ENCODE peak calls at places on chromosomes 2 and 18, in eight cellular contexts. O is GM23338, B is spleen, E is suprapubic skin, S is K562, Y is transverse colon, K is endothelial cell of umbilical vein, J is Panc1. Q is an unnamed sample.

GRCh38 chr2:46377666-46378560 is 80.7 kb downstream of the EPAS1 start:
- DNase-seq in E (no peak), J (no peak), Y (no peak), S (no peak), K (no peak), B (no peak), O (no peak), Q (no peak)

GRCh38 chr2:48452108-48452507 is 77.8 kb upstream of the STON1 start:
- DNase-seq in J (no peak), B (no peak), Y (no peak), K (no peak), S (no peak), O (no peak), E (no peak), Q (no peak)

GRCh38 chr2:157233506-157233905 is 24.0 kb upstream of the GALNT5 start:
- DNase-seq in E (no peak), B (no peak), S (no peak), O (no peak), Y (no peak), J (no peak), K (no peak), Q (no peak)

GRCh38 chr2:9335322-9335754 is 88.0 kb downstream of the ITGB1BP1 start:
- DNase-seq in J (no peak), S (no peak), K (no peak), Y (peak), E (no peak), B (no peak), O (no peak), Q (no peak)

GRCh38 chr2:203786912-203787311 is 80.5 kb downstream of the CD28 start:
- DNase-seq in K (peak), Y (no peak), O (no peak), S (no peak), E (no peak), B (no peak), J (no peak), Q (no peak)

GRCh38 chr2:196372811-196373664 is 201.7 kb upstream of the STK17B start:
- DNase-seq in O (no peak), E (no peak), B (no peak), J (no peak), Y (peak), S (no peak), K (peak), Q (no peak)

GRCh38 chr2:170155022-170155722 is 22.8 kb upstream of the MYO3B start:
- DNase-seq in Y (no peak), B (no peak), K (peak), S (peak), J (no peak), O (peak), E (no peak), Q (no peak)

GRCh38 chr18:46321954-46322353 is 217.8 kb downstream of the HAUS1 start:
- DNase-seq in S (no peak), B (no peak), K (no peak), J (no peak), E (no peak), Y (no peak), O (peak), Q (no peak)

GRCh38 chr2:33083671-33084387 is 137.1 kb downstream of the LTBP1 start:
- DNase-seq in K (no peak), J (no peak), Y (no peak), S (no peak), O (peak), B (no peak), E (no peak), Q (no peak)

GRCh38 chr18:57806891-57807280 is 3.8 kb upstream of the ATP8B1 start:
- DNase-seq in O (no peak), S (no peak), K (peak), E (no peak), Y (no peak), B (no peak), J (no peak), Q (no peak)

GRCh38 chr2:23533014-23533730 is 148.2 kb downstream of the KLHL29 start:
- DNase-seq in S (no peak), J (no peak), O (peak), K (no peak), Y (no peak), E (no peak), B (no peak), Q (no peak)

GRCh38 chr2:236712961-236713673 is 143.5 kb downstream of the ACKR3 start:
- DNase-seq in K (no peak), S (no peak), J (no peak), O (no peak), E (no peak), B (no peak), Y (no peak), Q (no peak)

GRCh38 chr2:1004398-1004797 is 53.7 kb downstream of the SNTG2 start:
- DNase-seq in J (no peak), K (no peak), B (no peak), O (no peak), Y (no peak), E (no peak), S (no peak), Q (no peak)

GRCh38 chr2:68715353-68716041 is 19.1 kb upstream of the ARHGAP25 start:
- DNase-seq in B (peak), J (peak), E (no peak), O (peak), K (peak), S (peak), Y (peak), Q (peak)

GRCh38 chr2:29233428-29233827 is 118.2 kb downstream of the CLIP4 start:
- DNase-seq in O (no peak), E (no peak), J (no peak), K (no peak), Y (no peak), S (no peak), B (peak), Q (peak)
- TF ChIP-seq POLR2AphosphoS5 in O (no peak), E (no peak), J (no peak), K (no peak), Y (no peak), S (no peak), B (no peak), Q (no peak)

GRCh38 chr2:213227458-213227857 is 56.8 kb upstream of the SPAG16 start:
- DNase-seq in J (no peak), K (no peak), S (no peak), E (no peak), Y (no peak), B (no peak), O (no peak), Q (no peak)
- TF ChIP-seq POLR2AphosphoS5 in J (no peak), K (no peak), S (no peak), E (no peak), Y (no peak), B (no peak), O (no peak), Q (no peak)

GRCh38 chr2:220663065-220663464 is 909.0 kb downstream of the EPHA4 start:
- DNase-seq in O (no peak), S (no peak), K (no peak), J (no peak), E (no peak), Y (no peak), B (no peak), Q (no peak)

GRCh38 chr2:220665108-220665471 is 907.0 kb downstream of the EPHA4 start:
- DNase-seq in S (no peak), K (no peak), E (no peak), O (no peak), Y (no peak), J (no peak), B (no peak), Q (no peak)

GRCh38 chr2:220660277-220661155 is 911.6 kb downstream of the EPHA4 start:
- DNase-seq in Y (peak), K (no peak), E (no peak), S (no peak), J (no peak), O (peak), B (no peak), Q (no peak)

GRCh38 chr2:220662415-220662814 is 909.7 kb downstream of the EPHA4 start:
- DNase-seq in J (no peak), Y (peak), O (no peak), E (no peak), K (no peak), B (no peak), S (no peak), Q (no peak)

GRCh38 chr2:220664272-220665107 is 907.6 kb downstream of the EPHA4 start:
- DNase-seq in O (no peak), K (no peak), E (no peak), Y (no peak), B (no peak), J (no peak), S (no peak), Q (no peak)
- TF ChIP-seq POLR2AphosphoS5 in O (no peak), K (no peak), E (no peak), Y (no peak), B (no peak), J (no peak), S (no peak), Q (no peak)

GRCh38 chr2:74367789-74368188 is 12.3 kb downstream of the DCTN1 start:
- DNase-seq in K (no peak), B (no peak), J (no peak), O (no peak), E (no peak), Y (no peak), S (no peak), Q (no peak)

GRCh38 chr2:74368499-74368898 is 11.6 kb downstream of the DCTN1 start:
- DNase-seq in S (no peak), K (no peak), J (no peak), O (no peak), B (no peak), E (no peak), Y (no peak), Q (no peak)

GRCh38 chr2:74371421-74371820 is 8.7 kb downstream of the DCTN1 start:
- DNase-seq in J (no peak), E (no peak), B (no peak), S (no peak), Y (no peak), K (no peak), O (no peak), Q (no peak)

GRCh38 chr2:74372674-74373073 is 7.4 kb downstream of the DCTN1 start:
- DNase-seq in O (no peak), E (no peak), Y (no peak), J (no peak), S (no peak), B (no peak), K (no peak), Q (no peak)

GRCh38 chr2:74369976-74370375 is 10.1 kb downstream of the DCTN1 start:
- DNase-seq in K (no peak), O (no peak), E (no peak), S (no peak), J (no peak), B (no peak), Y (no peak), Q (no peak)
- TF ChIP-seq POLR2AphosphoS5 in K (no peak), O (no peak), E (no peak), S (no peak), J (no peak), B (no peak), Y (no peak), Q (no peak)

DNA sequence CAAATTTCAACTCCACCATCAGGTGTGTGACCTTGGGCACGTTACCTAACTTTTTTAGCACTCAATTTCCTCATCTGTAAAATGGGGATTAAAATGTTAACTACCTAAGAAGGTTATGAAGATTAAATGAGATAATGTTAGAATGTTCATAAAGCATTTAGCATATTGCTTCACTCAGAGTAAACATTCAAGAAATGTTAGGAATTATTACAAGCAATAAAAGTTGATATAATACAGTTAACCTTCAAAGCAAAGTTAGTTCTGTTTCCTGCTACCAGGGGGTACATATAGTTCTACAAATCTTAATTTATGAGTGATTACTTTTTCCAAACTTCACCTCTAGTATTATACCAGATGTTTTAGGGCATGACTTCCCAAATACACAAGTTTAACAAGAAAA is 254.2 kb downstream of the PDE11A start:
- DNase-seq in J (no peak), S (no peak), E (no peak), O (no peak), K (no peak), Y (no peak), B (no peak), Q (no peak)
- TF ChIP-seq POLR2AphosphoS5 in J (no peak), S (no peak), E (no peak), O (no peak), K (no peak), Y (peak), B (no peak), Q (no peak)

GRCh38 chr18:66632771-66633170 is 28.9 kb upstream of the CDH19 start:
- DNase-seq in K (peak), O (no peak), Y (no peak), E (no peak), S (no peak), B (no peak), J (no peak), Q (no peak)
- TF ChIP-seq POLR2AphosphoS5 in K (no peak), O (no peak), Y (no peak), E (no peak), S (no peak), B (no peak), J (no peak), Q (no peak)

GRCh38 chr2:231708773-231709635 is 679 bp downstream of the PTMA start:
- DNase-seq in K (peak), Y (peak), E (no peak), B (peak), S (peak), J (no peak), O (no peak), Q (no peak)

GRCh38 chr2:231709636-231709980 is 1.3 kb downstream of the PTMA start:
- DNase-seq in E (no peak), S (no peak), K (peak), O (no peak), B (peak), J (no peak), Y (peak), Q (no peak)

GRCh38 chr2:231709981-231710750 is 1.8 kb downstream of the PTMA start:
- DNase-seq in Y (peak), B (peak), S (peak), O (peak), K (peak), J (no peak), E (no peak), Q (peak)

GRCh38 chr2:231711677-231712461 is 3.5 kb downstream of the PTMA start:
- DNase-seq in K (no peak), B (peak), O (no peak), S (no peak), J (no peak), E (no peak), Y (peak), Q (no peak)

DNA sequence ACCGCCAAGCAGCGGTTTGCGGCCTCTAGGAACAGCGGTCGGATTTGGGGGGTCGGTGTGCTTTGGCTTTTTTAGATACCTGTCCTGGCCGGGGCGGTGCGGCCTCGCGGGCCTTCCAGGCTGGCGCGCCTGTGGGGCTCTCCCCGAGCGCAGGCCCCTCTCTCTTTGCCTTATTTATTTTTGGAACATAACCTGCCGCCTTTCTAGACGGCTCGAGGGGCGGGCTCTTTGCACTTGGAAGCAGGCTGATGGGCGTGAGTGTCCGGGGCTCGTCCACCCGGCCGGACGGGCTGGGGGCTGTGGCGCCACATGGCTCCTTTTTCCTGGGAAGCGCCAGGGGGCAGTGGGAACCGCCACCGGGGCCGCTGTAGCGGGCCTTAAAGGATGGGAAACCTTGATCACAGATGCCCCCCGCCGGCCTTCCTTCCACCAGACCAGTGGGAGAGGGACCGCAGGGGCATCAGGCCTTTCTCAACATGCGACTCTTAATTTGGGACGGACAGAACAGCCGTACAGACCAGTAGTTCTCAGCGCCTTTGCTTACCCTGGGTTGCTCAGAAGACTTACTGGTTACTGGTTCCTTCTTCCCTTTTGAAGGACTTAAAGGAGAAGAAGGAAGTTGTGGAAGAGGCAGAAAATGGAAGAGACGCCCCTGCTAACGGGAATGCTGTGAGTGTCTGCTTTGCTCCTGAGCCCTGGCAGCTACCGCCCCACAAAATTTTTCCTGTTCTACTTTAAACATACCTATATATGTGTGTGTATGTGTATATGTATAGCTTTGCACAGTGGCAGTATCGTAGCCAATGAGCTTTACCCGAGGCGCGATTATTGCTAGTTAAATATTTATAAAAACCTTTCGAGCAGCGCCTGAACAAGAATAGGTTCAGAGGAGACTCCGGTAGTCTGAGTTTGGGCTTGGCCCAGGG is 2.7 kb downstream of the PTMA start:
- DNase-seq in K (peak), E (no peak), S (peak), O (no peak), B (peak), J (no peak), Y (peak), Q (no peak)
- TF ChIP-seq POLR2AphosphoS5 in K (no peak), E (no peak), S (no peak), O (peak), B (no peak), J (no peak), Y (peak), Q (no peak)

Q was measured in breast epithelium.